ENCODE peak calls at places on chromosomes 12 and 14, in eight cellular contexts. H is NCI-H187 treated with DMSO at 0.1 percent for 48 hours; Y is heart right ventricle; X is CD8-positive, alpha-beta T cell; C is ACHN; W is Right ventricle myocardium inferior; A is GM13976; B is neural crest cell. J is an unnamed sample.

GRCh38 chr12:59780605-59781135 is 184.8 kb downstream of the SLC16A7 start:
- DNase-seq in H (no peak), Y (no peak), X (no peak), C (peak; percentile 73), W (no peak), A (no peak), B (no peak), J (no peak)

GRCh38 chr12:67681145-67681778 is 32.7 kb downstream of the DYRK2 start:
- DNase-seq in H (no peak), Y (no peak), X (no peak), C (peak; percentile 81), W (no peak), A (no peak), B (no peak), J (peak; percentile 60)

GRCh38 chr14:88765130-88765529 is 27.6 kb downstream of the EML5 start:
- DNase-seq in H (no peak), Y (no peak), X (no peak), C (peak; percentile 38), W (no peak), A (no peak), B (no peak), J (no peak)

GRCh38 chr14:61350871-61351270 is 29.5 kb downstream of the PRKCH start:
- DNase-seq in H (no peak), Y (no peak), X (no peak), C (no peak), W (no peak), A (no peak), B (no peak), J (no peak)

GRCh38 chr14:77212097-77212873 is 30.7 kb downstream of the TMEM63C start:
- DNase-seq in H (no peak), Y (no peak), X (no peak), C (no peak), W (no peak), A (no peak), B (no peak), J (no peak)

GRCh38 chr12:47793015-47793681 is 20.1 kb downstream of the SLC48A1 start:
- DNase-seq in H (no peak), Y (peak; percentile 7), X (no peak), C (no peak), W (no peak), A (no peak), B (no peak), J (no peak)

GRCh38 chr12:74245458-74245857 is 292.2 kb upstream of the ATXN7L3B start:
- DNase-seq in H (no peak), Y (no peak), X (no peak), C (no peak), W (no peak), A (no peak), B (no peak), J (no peak)

GRCh38 chr12:132711169-132711843 is 664 bp downstream of the PGAM5 start:
- DNase-seq in H (no peak), Y (no peak), X (no peak), C (peak; percentile 48), W (no peak), A (no peak), B (peak; percentile 32), J (no peak)

GRCh38 chr12:122139941-122140340 is 34.1 kb downstream of the IL31 start:
- DNase-seq in H (no peak), Y (no peak), X (no peak), C (no peak), W (no peak), A (no peak), B (no peak), J (no peak)

GRCh38 chr12:101612162-101612916 is 17.6 kb downstream of the MYBPC1 start:
- DNase-seq in H (no peak), Y (no peak), X (no peak), C (no peak), W (no peak), A (no peak), B (no peak), J (no peak)

GRCh38 chr12:124744659-124745467 is 118.8 kb downstream of the SCARB1 start:
- DNase-seq in H (no peak), Y (no peak), X (no peak), C (peak; percentile 44), W (peak; percentile 44), A (no peak), B (no peak), J (no peak)

GRCh38 chr12:2231956-2232355 is 179.2 kb downstream of the CACNA1C start:
- DNase-seq in H (no peak), Y (no peak), X (no peak), C (no peak), W (no peak), A (no peak), B (no peak), J (no peak)

GRCh38 chr14:66405158-66405557 is 81.0 kb upstream of the CCDC196 start:
- DNase-seq in H (no peak), Y (no peak), X (no peak), C (peak; percentile 3), W (no peak), A (no peak), B (no peak), J (no peak)

GRCh38 chr14:77862154-77862783 is 62.4 kb downstream of the ADCK1 start:
- DNase-seq in H (no peak), Y (peak; percentile 82), X (peak; percentile 83), C (peak; percentile 53), W (peak; percentile 85), A (peak; percentile 87), B (peak; percentile 90), J (no peak)

GRCh38 chr14:23861666-23862065 is 91.9 kb upstream of the DHRS4 start:
- DNase-seq in H (no peak), Y (no peak), X (no peak), C (no peak), W (no peak), A (no peak), B (no peak), J (no peak)

GRCh38 chr12:58306266-58306995 is 365.1 kb downstream of the ATP23 start:
- DNase-seq in H (no peak), Y (no peak), X (no peak), C (no peak), W (no peak), A (no peak), B (no peak), J (no peak)

GRCh38 chr12:132366341-132366861 is 37.0 kb upstream of the GALNT9 start:
- DNase-seq in H (no peak), Y (no peak), X (no peak), C (no peak), W (peak; percentile 53), A (no peak), B (peak; percentile 42), J (no peak)

GRCh38 chr14:106883218-106883692 is 1356.9 kb downstream of the TMEM121 start:
- DNase-seq in H (no peak), Y (peak; percentile 19), X (no peak), C (no peak), W (no peak), A (peak; percentile 27), B (no peak), J (no peak)